ENCODE peak calls at places on chromosomes 12 and 14, in ten cellular contexts. One of them, this sample, is unnamed.

GRCh38 chr12:88958961-88959360 is 378.7 kb upstream of the KITLG start:
- DNase-seq in astrocyte of the spinal cord: no peak
- DNase-seq in ovary: no peak
- DNase-seq in body of pancreas: no peak
- DNase-seq in astrocyte of the cerebellum: no peak
- DNase-seq in tibial artery: no peak
- DNase-seq in OCI-LY7: no peak
- DNase-seq in left lung: no peak
- DNase-seq in AG04450: no peak
- DNase-seq in CD8-positive, alpha-beta T cell: no peak
- DNase-seq in this sample: no peak

GRCh38 chr12:56635539-56636117 is 5.5 kb upstream of the BAZ2A start:
- DNase-seq in astrocyte of the spinal cord: no peak
- DNase-seq in ovary: no peak
- DNase-seq in body of pancreas: no peak
- DNase-seq in astrocyte of the cerebellum: no peak
- DNase-seq in tibial artery: no peak
- DNase-seq in OCI-LY7: peak
- DNase-seq in left lung: no peak
- DNase-seq in AG04450: no peak
- DNase-seq in CD8-positive, alpha-beta T cell: no peak
- DNase-seq in this sample: no peak

GRCh38 chr12:54352891-54353874 is 11.1 kb downstream of the GPR84 start:
- DNase-seq in astrocyte of the spinal cord: peak
- DNase-seq in ovary: peak
- DNase-seq in body of pancreas: peak
- DNase-seq in astrocyte of the cerebellum: peak
- DNase-seq in tibial artery: no peak
- DNase-seq in OCI-LY7: no peak
- DNase-seq in left lung: peak
- DNase-seq in AG04450: no peak
- DNase-seq in CD8-positive, alpha-beta T cell: no peak
- DNase-seq in this sample: peak

GRCh38 chr14:100405752-100406455 is 82.8 kb downstream of the SLC25A47 start:
- DNase-seq in astrocyte of the spinal cord: no peak
- DNase-seq in ovary: no peak
- DNase-seq in body of pancreas: peak
- DNase-seq in astrocyte of the cerebellum: no peak
- DNase-seq in tibial artery: no peak
- DNase-seq in OCI-LY7: no peak
- DNase-seq in left lung: no peak
- DNase-seq in AG04450: no peak
- DNase-seq in CD8-positive, alpha-beta T cell: no peak
- DNase-seq in this sample: no peak

GRCh38 chr12:52062167-52063080 is 7.4 kb upstream of the ATG101 start:
- DNase-seq in astrocyte of the spinal cord: no peak
- DNase-seq in ovary: peak
- DNase-seq in body of pancreas: no peak
- DNase-seq in astrocyte of the cerebellum: no peak
- DNase-seq in tibial artery: no peak
- DNase-seq in OCI-LY7: no peak
- DNase-seq in left lung: no peak
- DNase-seq in AG04450: no peak
- DNase-seq in CD8-positive, alpha-beta T cell: no peak
- DNase-seq in this sample: no peak

GRCh38 chr14:96914729-96915128 is 117.5 kb downstream of the VRK1 start:
- DNase-seq in astrocyte of the spinal cord: no peak
- DNase-seq in ovary: no peak
- DNase-seq in body of pancreas: no peak
- DNase-seq in astrocyte of the cerebellum: no peak
- DNase-seq in tibial artery: no peak
- DNase-seq in OCI-LY7: no peak
- DNase-seq in left lung: no peak
- DNase-seq in AG04450: no peak
- DNase-seq in CD8-positive, alpha-beta T cell: no peak
- DNase-seq in this sample: no peak

GRCh38 chr12:87756111-87756510 is 273.1 kb downstream of the C12orf50 start:
- DNase-seq in astrocyte of the spinal cord: peak
- DNase-seq in ovary: no peak
- DNase-seq in body of pancreas: no peak
- DNase-seq in astrocyte of the cerebellum: peak
- DNase-seq in tibial artery: no peak
- DNase-seq in OCI-LY7: no peak
- DNase-seq in left lung: peak
- DNase-seq in AG04450: peak
- DNase-seq in CD8-positive, alpha-beta T cell: no peak
- DNase-seq in this sample: peak

GRCh38 chr12:40105265-40105514 is 691 bp downstream of the SLC2A13 start:
- DNase-seq in astrocyte of the spinal cord: no peak
- DNase-seq in ovary: peak
- DNase-seq in body of pancreas: no peak
- DNase-seq in astrocyte of the cerebellum: no peak
- DNase-seq in tibial artery: peak
- DNase-seq in OCI-LY7: no peak
- DNase-seq in left lung: peak
- DNase-seq in AG04450: no peak
- DNase-seq in CD8-positive, alpha-beta T cell: no peak
- DNase-seq in this sample: peak

GRCh38 chr14:106662947-106663346 is 1136.6 kb downstream of the TMEM121 start:
- DNase-seq in astrocyte of the spinal cord: no peak
- DNase-seq in ovary: no peak
- DNase-seq in body of pancreas: no peak
- DNase-seq in astrocyte of the cerebellum: no peak
- DNase-seq in tibial artery: no peak
- DNase-seq in OCI-LY7: no peak
- DNase-seq in left lung: no peak
- DNase-seq in AG04450: no peak
- DNase-seq in CD8-positive, alpha-beta T cell: no peak
- DNase-seq in this sample: no peak

GRCh38 chr14:106417224-106418049 is 891.1 kb downstream of the TMEM121 start:
- DNase-seq in astrocyte of the spinal cord: no peak
- DNase-seq in ovary: no peak
- DNase-seq in body of pancreas: peak
- DNase-seq in astrocyte of the cerebellum: no peak
- DNase-seq in tibial artery: no peak
- DNase-seq in OCI-LY7: peak
- DNase-seq in left lung: peak
- DNase-seq in AG04450: no peak
- DNase-seq in CD8-positive, alpha-beta T cell: peak
- DNase-seq in this sample: no peak

GRCh38 chr12:120231316-120232011 is 30.6 kb upstream of the RPLP0 start:
- DNase-seq in astrocyte of the spinal cord: peak
- DNase-seq in ovary: no peak
- DNase-seq in body of pancreas: peak
- DNase-seq in astrocyte of the cerebellum: peak
- DNase-seq in tibial artery: no peak
- DNase-seq in OCI-LY7: peak
- DNase-seq in left lung: peak
- DNase-seq in AG04450: peak
- DNase-seq in CD8-positive, alpha-beta T cell: peak
- DNase-seq in this sample: peak

DNA sequence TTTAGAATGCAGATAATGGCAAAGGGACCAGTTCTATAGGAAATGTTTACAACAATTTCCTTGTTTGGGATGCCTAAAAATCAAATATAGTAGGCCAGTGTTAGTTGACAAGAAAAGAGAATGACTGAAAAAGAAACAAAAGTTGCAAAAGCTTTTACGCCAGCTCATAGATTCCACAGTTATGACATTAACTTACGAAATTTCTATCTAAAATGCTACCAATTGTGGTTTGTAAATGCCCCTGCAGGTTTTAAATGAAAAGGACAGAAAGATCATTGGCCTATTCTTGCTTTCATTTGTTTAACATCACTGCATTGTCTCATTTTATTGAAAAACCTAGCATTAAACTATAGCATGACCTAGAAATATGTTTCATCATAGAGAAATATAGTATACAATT is 345.8 kb downstream of the CCDC91 start:
- DNase-seq in astrocyte of the spinal cord: peak
- DNase-seq in ovary: no peak
- DNase-seq in body of pancreas: no peak
- DNase-seq in astrocyte of the cerebellum: no peak
- DNase-seq in tibial artery: no peak
- DNase-seq in OCI-LY7: no peak
- DNase-seq in left lung: no peak
- DNase-seq in AG04450: peak
- DNase-seq in CD8-positive, alpha-beta T cell: no peak
- DNase-seq in this sample: peak
- TF ChIP-seq CTCF in astrocyte of the spinal cord: no peak
- TF ChIP-seq CTCF in ovary: no peak
- TF ChIP-seq CTCF in body of pancreas: no peak
- TF ChIP-seq CTCF in astrocyte of the cerebellum: no peak
- TF ChIP-seq CTCF in tibial artery: no peak
- TF ChIP-seq CTCF in OCI-LY7: no peak
- TF ChIP-seq CTCF in left lung: no peak
- TF ChIP-seq CTCF in AG04450: peak
- TF ChIP-seq CTCF in CD8-positive, alpha-beta T cell: no peak
- TF ChIP-seq CTCF in this sample: peak

GRCh38 chr12:78824918-78825317 is 39.7 kb upstream of the SYT1 start:
- DNase-seq in astrocyte of the spinal cord: no peak
- DNase-seq in ovary: no peak
- DNase-seq in body of pancreas: no peak
- DNase-seq in astrocyte of the cerebellum: no peak
- DNase-seq in tibial artery: no peak
- DNase-seq in OCI-LY7: no peak
- DNase-seq in left lung: no peak
- DNase-seq in AG04450: no peak
- DNase-seq in CD8-positive, alpha-beta T cell: no peak
- DNase-seq in this sample: no peak
- H3K4me3 ChIP-seq in astrocyte of the spinal cord: no peak
- H3K4me3 ChIP-seq in ovary: no peak
- H3K4me3 ChIP-seq in body of pancreas: no peak
- H3K4me3 ChIP-seq in astrocyte of the cerebellum: no peak
- H3K4me3 ChIP-seq in tibial artery: no peak
- H3K4me3 ChIP-seq in OCI-LY7: no peak
- H3K4me3 ChIP-seq in left lung: no peak
- H3K4me3 ChIP-seq in AG04450: no peak
- H3K4me3 ChIP-seq in CD8-positive, alpha-beta T cell: no peak
- H3K4me3 ChIP-seq in this sample: no peak

DNA sequence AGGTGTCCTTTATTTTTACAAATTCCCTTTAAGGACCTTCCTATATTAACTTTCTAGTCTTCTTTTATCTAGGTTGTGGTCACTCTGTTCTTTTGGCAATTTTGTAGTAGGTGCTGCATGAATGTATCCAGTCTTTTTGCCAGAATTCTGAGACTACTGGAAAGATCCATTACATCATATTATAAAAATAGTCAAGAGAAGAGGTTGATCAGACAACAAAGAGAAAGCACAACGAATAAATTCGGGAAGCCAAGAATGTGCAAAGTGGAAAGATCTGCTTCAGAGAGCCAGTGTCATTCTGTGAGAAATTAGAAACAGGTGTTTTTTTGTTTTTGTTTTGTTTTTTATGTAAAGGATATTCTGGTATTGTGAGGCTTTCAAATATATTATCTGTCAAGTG is 15.8 kb upstream of the SLC16A7 start:
- DNase-seq in astrocyte of the spinal cord: no peak
- DNase-seq in ovary: no peak
- DNase-seq in body of pancreas: no peak
- DNase-seq in astrocyte of the cerebellum: no peak
- DNase-seq in tibial artery: no peak
- DNase-seq in OCI-LY7: no peak
- DNase-seq in left lung: no peak
- DNase-seq in AG04450: no peak
- DNase-seq in CD8-positive, alpha-beta T cell: no peak
- DNase-seq in this sample: peak
- TF ChIP-seq CTCF in astrocyte of the spinal cord: no peak
- TF ChIP-seq CTCF in ovary: no peak
- TF ChIP-seq CTCF in body of pancreas: no peak
- TF ChIP-seq CTCF in astrocyte of the cerebellum: no peak
- TF ChIP-seq CTCF in tibial artery: no peak
- TF ChIP-seq CTCF in OCI-LY7: no peak
- TF ChIP-seq CTCF in left lung: no peak
- TF ChIP-seq CTCF in AG04450: no peak
- TF ChIP-seq CTCF in CD8-positive, alpha-beta T cell: no peak
- TF ChIP-seq CTCF in this sample: no peak

GRCh38 chr12:107368586-107368985 is 275.2 kb upstream of the CRY1 start:
- DNase-seq in astrocyte of the spinal cord: no peak
- DNase-seq in ovary: no peak
- DNase-seq in body of pancreas: no peak
- DNase-seq in astrocyte of the cerebellum: no peak
- DNase-seq in tibial artery: no peak
- DNase-seq in OCI-LY7: no peak
- DNase-seq in left lung: no peak
- DNase-seq in AG04450: no peak
- DNase-seq in CD8-positive, alpha-beta T cell: no peak
- DNase-seq in this sample: no peak
- H3K4me3 ChIP-seq in astrocyte of the spinal cord: no peak
- H3K4me3 ChIP-seq in ovary: no peak
- H3K4me3 ChIP-seq in body of pancreas: no peak
- H3K4me3 ChIP-seq in astrocyte of the cerebellum: no peak
- H3K4me3 ChIP-seq in tibial artery: no peak
- H3K4me3 ChIP-seq in OCI-LY7: no peak
- H3K4me3 ChIP-seq in left lung: no peak
- H3K4me3 ChIP-seq in AG04450: no peak
- H3K4me3 ChIP-seq in CD8-positive, alpha-beta T cell: peak
- H3K4me3 ChIP-seq in this sample: no peak

DNA sequence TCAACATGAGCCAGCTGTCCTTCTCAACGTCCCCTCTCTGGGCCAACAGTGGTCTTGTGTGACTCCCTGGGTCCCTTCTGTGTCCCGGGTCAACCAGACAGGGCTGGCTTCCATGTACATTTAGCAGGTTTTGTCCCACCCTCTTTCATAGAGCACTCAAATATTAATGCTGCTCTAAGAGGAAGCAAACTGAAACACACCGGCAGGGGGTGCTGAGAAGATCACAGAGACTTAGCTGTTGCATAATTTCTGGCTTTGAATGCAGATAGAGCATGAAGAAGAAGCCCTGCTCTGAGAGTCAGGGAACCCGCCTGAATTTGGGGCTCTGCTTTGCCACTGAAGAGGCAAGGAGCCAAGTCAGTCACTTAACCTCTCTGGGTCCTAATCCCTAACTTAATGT is 138.7 kb downstream of the ESRRB start:
- DNase-seq in astrocyte of the spinal cord: no peak
- DNase-seq in ovary: no peak
- DNase-seq in body of pancreas: peak
- DNase-seq in astrocyte of the cerebellum: no peak
- DNase-seq in tibial artery: no peak
- DNase-seq in OCI-LY7: peak
- DNase-seq in left lung: no peak
- DNase-seq in AG04450: no peak
- DNase-seq in CD8-positive, alpha-beta T cell: no peak
- DNase-seq in this sample: no peak
- TF ChIP-seq CTCF in astrocyte of the spinal cord: no peak
- TF ChIP-seq CTCF in ovary: no peak
- TF ChIP-seq CTCF in body of pancreas: peak
- TF ChIP-seq CTCF in astrocyte of the cerebellum: peak
- TF ChIP-seq CTCF in tibial artery: no peak
- TF ChIP-seq CTCF in OCI-LY7: peak
- TF ChIP-seq CTCF in left lung: peak
- TF ChIP-seq CTCF in AG04450: peak
- TF ChIP-seq CTCF in CD8-positive, alpha-beta T cell: no peak
- TF ChIP-seq CTCF in this sample: peak

GRCh38 chr14:61872452-61872851 is 110.2 kb downstream of the SNAPC1 start:
- DNase-seq in astrocyte of the spinal cord: no peak
- DNase-seq in ovary: no peak
- DNase-seq in body of pancreas: no peak
- DNase-seq in astrocyte of the cerebellum: no peak
- DNase-seq in tibial artery: no peak
- DNase-seq in OCI-LY7: peak
- DNase-seq in left lung: no peak
- DNase-seq in AG04450: no peak
- DNase-seq in CD8-positive, alpha-beta T cell: no peak
- DNase-seq in this sample: no peak
- H3K4me3 ChIP-seq in astrocyte of the spinal cord: no peak
- H3K4me3 ChIP-seq in ovary: no peak
- H3K4me3 ChIP-seq in body of pancreas: no peak
- H3K4me3 ChIP-seq in astrocyte of the cerebellum: no peak
- H3K4me3 ChIP-seq in tibial artery: no peak
- H3K4me3 ChIP-seq in OCI-LY7: no peak
- H3K4me3 ChIP-seq in left lung: no peak
- H3K4me3 ChIP-seq in AG04450: no peak
- H3K4me3 ChIP-seq in CD8-positive, alpha-beta T cell: no peak
- H3K4me3 ChIP-seq in this sample: no peak

GRCh38 chr14:67390135-67390534 is 21.8 kb downstream of the PLEK2 start:
- DNase-seq in astrocyte of the spinal cord: no peak
- DNase-seq in ovary: no peak
- DNase-seq in body of pancreas: no peak
- DNase-seq in astrocyte of the cerebellum: no peak
- DNase-seq in tibial artery: no peak
- DNase-seq in OCI-LY7: no peak
- DNase-seq in left lung: no peak
- DNase-seq in AG04450: no peak
- DNase-seq in CD8-positive, alpha-beta T cell: no peak
- DNase-seq in this sample: no peak
- TF ChIP-seq CTCF in astrocyte of the spinal cord: no peak
- TF ChIP-seq CTCF in ovary: no peak
- TF ChIP-seq CTCF in body of pancreas: no peak
- TF ChIP-seq CTCF in astrocyte of the cerebellum: no peak
- TF ChIP-seq CTCF in tibial artery: no peak
- TF ChIP-seq CTCF in OCI-LY7: no peak
- TF ChIP-seq CTCF in left lung: no peak
- TF ChIP-seq CTCF in AG04450: no peak
- TF ChIP-seq CTCF in CD8-positive, alpha-beta T cell: no peak
- TF ChIP-seq CTCF in this sample: no peak